ENCODE peak calls at places on chromosomes 13 and 19, in five cellular contexts. R is suprapubic skin, V is endothelial cell of umbilical vein, G is transverse colon, C is HepG2. D is an unnamed sample.
A peak's percentile ranks its signal among the peaks of the same experiment; 100 is the strongest.

GRCh38 chr19:39166571-39167391 is 30.0 kb upstream of the NCCRP1 start:
- DNase-seq in R (peak; percentile 90), V (no peak), G (peak; percentile 88), C (peak; percentile 49), D (no peak)

GRCh38 chr13:96052655-96053002 is 572 bp downstream of the UGGT2 start:
- DNase-seq in R (no peak), V (peak; percentile 58), G (no peak), C (peak; percentile 52), D (peak; percentile 45)

GRCh38 chr13:94674609-94675348 is 37.6 kb downstream of the SOX21 start:
- DNase-seq in R (no peak), V (peak; percentile 49), G (peak; percentile 46), C (peak; percentile 59), D (peak; percentile 57)

GRCh38 chr19:6087074-6087506 is 23.2 kb downstream of the RFX2 start:
- DNase-seq in R (no peak), V (no peak), G (peak; percentile 53), C (peak; percentile 75), D (no peak)

GRCh38 chr19:16917401-16917800 is 28.6 kb downstream of the F2RL3 start:
- DNase-seq in R (no peak), V (no peak), G (no peak), C (no peak), D (no peak)

GRCh38 chr19:10543059-10543419 is 665 bp upstream of the ATG4D start:
- DNase-seq in R (no peak), V (no peak), G (no peak), C (no peak), D (no peak)

GRCh38 chr19:13298565-13299481 is 148.6 kb downstream of the IER2 start:
- DNase-seq in R (no peak), V (no peak), G (no peak), C (no peak), D (no peak)

GRCh38 chr13:114161644-114162532 is 17.2 kb upstream of the CFAP97D2 start:
- DNase-seq in R (no peak), V (peak; percentile 55), G (peak; percentile 84), C (peak; percentile 63), D (peak; percentile 17)

GRCh38 chr13:59834801-59835200 is 328.9 kb downstream of the DIAPH3 start:
- DNase-seq in R (no peak), V (no peak), G (no peak), C (no peak), D (no peak)

GRCh38 chr13:84399320-84400085 is 517.2 kb upstream of the SLITRK1 start:
- DNase-seq in R (no peak), V (no peak), G (no peak), C (peak; percentile 30), D (no peak)

GRCh38 chr13:75689686-75690085 is 53.6 kb downstream of the LMO7 start:
- DNase-seq in R (no peak), V (no peak), G (no peak), C (no peak), D (no peak)

GRCh38 chr13:50123002-50123401 is 107.8 kb downstream of the KCNRG start:
- DNase-seq in R (no peak), V (no peak), G (no peak), C (peak; percentile 41), D (no peak)

GRCh38 chr19:862529-863304 is 3.3 kb downstream of the CFD start:
- DNase-seq in R (no peak), V (peak; percentile 47), G (peak; percentile 76), C (no peak), D (peak; percentile 58)

GRCh38 chr13:51562011-51562671 is 22.1 kb upstream of the WDFY2 start:
- DNase-seq in R (no peak), V (no peak), G (no peak), C (no peak), D (no peak)

GRCh38 chr19:58572818-58573657 is at the start of gene MZF1:
- DNase-seq in R (peak; percentile 100), V (peak; percentile 100), G (peak; percentile 100), C (peak; percentile 99), D (peak; percentile 100)

GRCh38 chr19:2317756-2318155 is 9.8 kb upstream of the LINGO3 start:
- DNase-seq in R (no peak), V (no peak), G (no peak), C (no peak), D (no peak)

GRCh38 chr19:34481861-34482379 is 362 bp downstream of the WTIP start:
- DNase-seq in R (no peak), V (peak; percentile 24), G (no peak), C (no peak), D (no peak)

GRCh38 chr19:4477034-4477801 is 5.1 kb downstream of the HDGFL2 start:
- DNase-seq in R (no peak), V (no peak), G (no peak), C (no peak), D (no peak)

GRCh38 chr13:50892162-50892944 is 17.2 kb upstream of the RNASEH2B start:
- DNase-seq in R (no peak), V (no peak), G (peak; percentile 40), C (no peak), D (no peak)

GRCh38 chr13:30872685-30873443 is 33.2 kb upstream of the MEDAG start:
- DNase-seq in R (no peak), V (peak; percentile 97), G (no peak), C (peak; percentile 26), D (no peak)

GRCh38 chr13:96817336-96817941 is 176.8 kb downstream of the OXGR1 start:
- DNase-seq in R (no peak), V (peak; percentile 10), G (no peak), C (peak; percentile 6), D (no peak)

GRCh38 chr13:99895999-99896695 is 75.4 kb downstream of the ZIC5 start:
- DNase-seq in R (no peak), V (no peak), G (no peak), C (no peak), D (no peak)

GRCh38 chr19:28980236-28980868 is 232.6 kb downstream of the UQCRFS1 start:
- DNase-seq in R (no peak), V (no peak), G (no peak), C (no peak), D (no peak)

GRCh38 chr13:40193290-40194203 is 472.9 kb downstream of the FOXO1 start:
- DNase-seq in R (no peak), V (peak; percentile 68), G (no peak), C (no peak), D (no peak)
- TF ChIP-seq POLR2AphosphoS5 in R (no peak), V (no peak), G (no peak), C (no peak), D (no peak)

DNA sequence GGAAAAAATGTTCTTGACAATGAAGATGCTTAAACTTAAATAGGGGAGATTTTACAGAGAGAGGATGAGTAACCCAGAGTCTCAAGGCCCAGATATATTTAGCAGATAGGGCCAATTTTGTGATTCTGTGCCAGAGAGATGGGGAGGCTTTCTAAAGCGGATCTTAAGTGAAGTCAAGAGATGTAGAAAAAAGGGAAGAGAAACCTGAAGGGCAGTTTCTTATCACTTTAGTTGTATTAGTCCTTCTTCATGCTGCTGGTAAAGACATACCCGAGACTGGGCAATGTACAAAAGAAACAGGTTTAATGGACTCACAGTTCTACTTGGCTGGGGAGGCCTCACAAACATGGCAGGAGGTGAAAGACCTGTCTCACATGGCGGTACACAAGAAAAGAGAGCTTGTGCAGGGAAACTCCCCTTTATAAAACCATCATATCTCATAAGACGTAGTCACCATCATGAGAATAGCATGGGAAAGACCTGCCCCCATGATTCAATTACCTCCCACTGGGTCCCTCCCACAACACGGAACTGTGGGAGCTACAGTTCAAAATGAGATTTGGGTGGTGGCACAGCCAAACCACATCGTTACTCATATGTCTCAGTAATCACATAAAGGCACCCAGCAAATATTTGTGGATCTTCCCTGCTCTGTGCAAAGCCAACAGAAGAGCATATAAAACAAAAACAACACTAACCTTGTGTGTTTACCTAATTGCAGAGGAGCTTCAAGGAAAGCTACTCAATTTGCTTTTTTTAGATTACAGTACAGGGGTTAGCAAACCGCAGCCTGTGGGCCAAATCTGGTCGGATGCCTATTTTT is 102.6 kb upstream of the MYCBP2 start:
- DNase-seq in R (no peak), V (no peak), G (no peak), C (no peak), D (no peak)
- TF ChIP-seq POLR2AphosphoS5 in R (no peak), V (no peak), G (no peak), C (no peak), D (no peak)

DNA sequence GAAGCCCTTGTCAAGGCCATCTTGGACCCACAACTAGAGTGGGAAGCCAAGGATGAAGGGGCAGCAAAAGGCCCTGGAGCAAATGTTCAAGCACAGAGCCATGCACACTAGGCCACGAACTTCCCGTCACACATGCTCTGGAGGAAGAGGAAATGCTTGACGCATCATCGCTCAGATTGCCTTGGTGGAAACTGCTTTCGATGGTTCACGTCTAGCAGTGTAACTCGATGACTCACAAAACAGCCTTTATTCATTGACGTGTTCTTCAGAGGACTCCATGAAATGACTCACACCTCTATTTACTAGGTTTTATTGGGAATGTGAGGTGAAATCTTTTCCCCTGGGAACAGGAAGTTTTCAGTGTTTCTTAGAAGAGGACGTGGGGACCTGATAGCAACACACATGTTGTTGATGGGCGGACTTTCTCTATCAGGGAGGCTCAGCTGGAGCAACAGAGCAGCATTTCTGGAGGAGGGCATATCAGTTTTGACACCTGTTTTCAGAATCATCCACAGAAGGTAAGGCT is 79.8 kb upstream of the FLT1 start:
- DNase-seq in R (no peak), V (peak; percentile 98), G (peak; percentile 46), C (peak; percentile 10), D (peak; percentile 68)
- TF ChIP-seq POLR2AphosphoS5 in R (no peak), V (peak; percentile 72), G (peak; percentile 8), C (no peak), D (no peak)

DNA sequence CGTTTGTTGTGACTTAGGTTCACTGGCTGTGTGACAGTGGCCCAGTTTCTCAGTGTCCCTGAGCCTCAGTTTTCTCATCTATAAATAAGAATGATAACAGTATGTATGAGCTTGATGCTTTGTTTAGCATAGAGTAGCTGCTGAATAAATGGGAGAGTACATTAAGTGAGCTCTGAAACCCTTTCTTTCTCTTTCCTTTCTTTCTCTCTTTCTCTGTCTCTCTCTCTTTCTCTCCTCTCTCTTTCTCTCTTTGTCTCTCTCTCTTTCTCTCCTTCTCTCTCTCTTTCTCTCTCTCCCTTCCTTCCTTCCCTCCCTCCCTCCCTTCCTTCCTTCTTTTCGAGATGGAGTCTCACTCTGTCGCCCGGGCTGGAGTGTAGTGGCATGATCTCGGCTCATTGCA is 2.0 kb downstream of the KXD1 start:
- DNase-seq in R (no peak), V (no peak), G (no peak), C (no peak), D (no peak)
- TF ChIP-seq POLR2AphosphoS5 in R (no peak), V (no peak), G (no peak), C (no peak), D (no peak)

DNA sequence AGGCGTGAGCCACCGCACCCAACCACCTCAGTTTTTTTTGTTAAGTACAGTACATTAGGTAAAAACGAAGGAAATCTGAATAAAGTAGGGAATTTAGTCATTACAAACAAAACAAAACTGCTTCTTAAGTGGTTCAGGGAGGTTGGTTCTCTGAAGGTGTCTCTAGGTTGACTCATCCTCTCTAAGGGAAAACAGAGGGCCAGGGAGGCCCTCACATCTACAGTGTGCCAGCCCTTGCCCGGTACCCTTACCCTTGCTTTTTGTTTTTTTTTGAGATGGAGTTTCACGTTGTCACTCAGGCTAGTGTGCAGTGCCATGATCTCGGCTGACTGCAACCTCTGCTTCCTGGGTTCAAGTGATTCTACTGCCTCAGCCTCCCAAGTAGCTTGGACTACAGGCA is 17.2 kb upstream of the JUND start:
- DNase-seq in R (no peak), V (no peak), G (no peak), C (no peak), D (no peak)
- TF ChIP-seq POLR2AphosphoS5 in R (no peak), V (no peak), G (no peak), C (no peak), D (no peak)

D was measured in HL-60.